ENCODE peak calls at places on chromosome 2, in four cellular contexts. U is HepG2, V is K562, H is GM12878. K is an unnamed sample.

GRCh38 chr2:187371221-187371620 is 76.8 kb downstream of the CALCRL start:
- DNase-seq in U (no peak), V (no peak), H (no peak), K (no peak)

GRCh38 chr2:73291093-73291460 is 2.3 kb downstream of the EGR4 start:
- DNase-seq in U (no peak), V (peak; percentile 73), H (no peak), K (peak; percentile 33)

GRCh38 chr2:6866239-6866745 is 585 bp upstream of the CMPK2 start:
- DNase-seq in U (peak; percentile 24), V (peak; percentile 72), H (peak; percentile 17), K (peak; percentile 60)

GRCh38 chr2:153391131-153391530 is 87.4 kb downstream of the RPRM start:
- DNase-seq in U (no peak), V (no peak), H (no peak), K (no peak)

GRCh38 chr2:239549711-239550265 is 149.0 kb upstream of the HDAC4 start:
- DNase-seq in U (no peak), V (no peak), H (no peak), K (no peak)

GRCh38 chr2:72895759-72896281 is 8.6 kb downstream of the SPR start:
- DNase-seq in U (no peak), V (no peak), H (no peak), K (no peak)

GRCh38 chr2:131641414-131642206 is 113.9 kb downstream of the CCDC74A start:
- DNase-seq in U (no peak), V (peak; percentile 78), H (no peak), K (no peak)

GRCh38 chr2:138948070-138948539 is 167.9 kb upstream of the NXPH2 start:
- DNase-seq in U (no peak), V (no peak), H (no peak), K (no peak)

GRCh38 chr2:31129835-31130561 is 8.2 kb downstream of the GALNT14 start:
- DNase-seq in U (no peak), V (no peak), H (no peak), K (peak; percentile 55)

GRCh38 chr2:167945660-167946366 is 301.6 kb downstream of the STK39 start:
- DNase-seq in U (no peak), V (peak; percentile 89), H (no peak), K (no peak)

GRCh38 chr2:104733544-104733943 is 120.4 kb upstream of the POU3F3 start:
- DNase-seq in U (peak; percentile 41), V (peak; percentile 60), H (no peak), K (peak; percentile 46)

GRCh38 chr2:236264256-236264655 is at the start of gene ASB18:
- DNase-seq in U (no peak), V (no peak), H (no peak), K (no peak)

GRCh38 chr2:2708575-2708974 is 377.5 kb upstream of the MYT1L start:
- DNase-seq in U (no peak), V (no peak), H (no peak), K (peak; percentile 58)

GRCh38 chr2:204545861-204546773 is 842 bp downstream of the PARD3B start:
- DNase-seq in U (no peak), V (no peak), H (no peak), K (no peak)

GRCh38 chr2:23632386-23632785 is 247.4 kb downstream of the KLHL29 start:
- DNase-seq in U (no peak), V (no peak), H (no peak), K (no peak)

GRCh38 chr2:96934831-96935545 is 51.4 kb downstream of the FAM178B start:
- DNase-seq in U (no peak), V (no peak), H (no peak), K (no peak)

GRCh38 chr2:175884673-175885393 is 117.2 kb downstream of the LNPK start:
- DNase-seq in U (no peak), V (no peak), H (no peak), K (no peak)

GRCh38 chr2:3762771-3763447 is 59.5 kb downstream of the DCDC2C start:
- DNase-seq in U (no peak), V (no peak), H (no peak), K (no peak)

GRCh38 chr2:6970976-6971480 is 53.8 kb downstream of the RNF144A start:
- DNase-seq in U (no peak), V (no peak), H (no peak), K (no peak)

GRCh38 chr2:225428360-225428759 is 28.9 kb downstream of the NYAP2 start:
- DNase-seq in U (no peak), V (no peak), H (no peak), K (no peak)

GRCh38 chr2:191857406-191857805 is 10.5 kb upstream of the CAVIN2 start:
- DNase-seq in U (no peak), V (no peak), H (no peak), K (no peak)

GRCh38 chr2:172339431-172340010 is 87.9 kb upstream of the ITGA6 start:
- DNase-seq in U (peak; percentile 89), V (no peak), H (no peak), K (no peak)

GRCh38 chr2:180604077-180604476 is 376.3 kb upstream of the UBE2E3 start:
- DNase-seq in U (peak; percentile 35), V (peak; percentile 6), H (no peak), K (no peak)

GRCh38 chr2:3200420-3200939 is 177.1 kb downstream of the EIPR1 start:
- DNase-seq in U (no peak), V (no peak), H (no peak), K (no peak)

GRCh38 chr2:65527451-65528240 is 95.2 kb upstream of the SPRED2 start:
- DNase-seq in U (peak; percentile 85), V (peak; percentile 87), H (no peak), K (no peak)

GRCh38 chr2:153455403-153455802 is 23.2 kb downstream of the RPRM start:
- DNase-seq in U (no peak), V (no peak), H (no peak), K (no peak)

GRCh38 chr2:19829672-19830071 is 72.1 kb downstream of the TTC32 start:
- DNase-seq in U (no peak), V (no peak), H (no peak), K (no peak)

GRCh38 chr2:157439792-157440186 is 4.1 kb downstream of the CYTIP start:
- DNase-seq in U (no peak), V (no peak), H (no peak), K (no peak)

GRCh38 chr2:96485350-96485749 is 19.8 kb downstream of the NEURL3 start:
- DNase-seq in U (no peak), V (no peak), H (no peak), K (no peak)

GRCh38 chr2:169107645-169108044 is 38.3 kb downstream of the DHRS9 start:
- DNase-seq in U (no peak), V (no peak), H (no peak), K (no peak)

GRCh38 chr2:233811732-233812131 is 33.6 kb downstream of the MROH2A start:
- DNase-seq in U (no peak), V (no peak), H (no peak), K (no peak)

GRCh38 chr2:220673475-220673874 is 898.6 kb downstream of the EPHA4 start:
- DNase-seq in U (no peak), V (no peak), H (no peak), K (no peak)

GRCh38 chr2:64017811-64018714 is 1.2 kb downstream of the VPS54 start:
- DNase-seq in U (no peak), V (peak; percentile 44), H (no peak), K (peak; percentile 41)

GRCh38 chr2:146806295-146807005 is 1038.4 kb upstream of the ACVR2A start:
- DNase-seq in U (no peak), V (no peak), H (no peak), K (no peak)

GRCh38 chr2:164456599-164456998 is 164.7 kb downstream of the GRB14 start:
- DNase-seq in U (no peak), V (no peak), H (no peak), K (peak; percentile 51)

GRCh38 chr2:127324635-127325034 is 30.7 kb upstream of the ERCC3 start:
- DNase-seq in U (peak; percentile 59), V (peak; percentile 54), H (no peak), K (peak; percentile 50)

GRCh38 chr2:212264227-212264626 is 274.4 kb downstream of the ERBB4 start:
- DNase-seq in U (no peak), V (no peak), H (no peak), K (no peak)

GRCh38 chr2:220106065-220106464 is 478.6 kb downstream of the SLC4A3 start:
- DNase-seq in U (no peak), V (no peak), H (no peak), K (no peak)

GRCh38 chr2:23803965-23804542 is 122.9 kb downstream of the ATAD2B start:
- DNase-seq in U (peak; percentile 28), V (peak; percentile 80), H (no peak), K (peak; percentile 34)

DNA sequence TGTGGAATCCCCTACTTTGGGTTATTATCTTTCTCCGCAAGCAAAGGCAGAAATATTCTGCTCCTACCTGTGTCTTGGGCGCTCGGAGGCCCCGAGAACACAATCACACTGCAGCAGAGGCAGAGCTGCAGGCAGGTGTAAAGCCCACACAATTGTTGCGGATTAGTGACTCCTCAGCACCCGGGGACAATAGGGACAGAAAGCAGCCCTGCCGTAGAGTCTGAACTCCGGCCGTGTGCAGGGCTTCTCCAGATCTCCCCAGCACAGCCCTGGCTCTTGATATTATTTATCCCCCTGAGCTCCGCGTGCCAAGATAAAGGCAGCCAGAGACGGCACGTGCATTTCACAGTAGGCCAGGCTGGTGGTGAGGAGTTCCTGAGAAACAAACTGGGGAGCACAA is 229.2 kb downstream of the EN1 start:
- DNase-seq in U (no peak), V (no peak), H (no peak), K (no peak)
- H3K27ac ChIP-seq in U (no peak overlapping the region), V (no peak overlapping the region), H (no peak overlapping the region), K (no peak overlapping the region)

DNA sequence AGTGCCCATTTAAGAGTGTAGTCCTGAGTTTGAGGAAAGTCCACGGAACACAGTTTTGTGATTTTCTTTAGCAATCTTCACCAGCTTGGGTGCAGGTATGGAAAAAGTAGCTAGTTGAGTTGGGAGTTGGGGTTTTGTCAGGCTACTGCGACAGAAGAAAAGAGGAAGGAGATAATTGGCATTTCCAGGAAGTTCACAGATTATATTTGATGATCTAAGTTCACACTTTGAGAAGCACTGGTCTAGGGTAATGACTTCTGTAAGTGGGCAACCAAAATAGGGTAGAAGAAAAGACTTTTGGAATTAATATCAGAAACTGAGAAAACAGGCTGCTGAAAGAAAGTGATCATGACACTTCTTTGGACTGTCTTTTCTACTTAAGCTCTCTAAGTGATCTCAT is 52.1 kb downstream of the VIL1 start:
- DNase-seq in U (no peak), V (no peak), H (no peak), K (no peak)
- TF ChIP-seq YY1 in U (no peak), V (no peak), H (no peak), K (no peak)

GRCh38 chr2:134782792-134783191 is 55.6 kb upstream of the ACMSD start:
- DNase-seq in U (peak; percentile 73), V (no peak), H (no peak), K (peak; percentile 55)
- TF ChIP-seq SMC3 in U (peak; percentile 85), V (no peak), H (no peak), K (peak; percentile 29)

DNA sequence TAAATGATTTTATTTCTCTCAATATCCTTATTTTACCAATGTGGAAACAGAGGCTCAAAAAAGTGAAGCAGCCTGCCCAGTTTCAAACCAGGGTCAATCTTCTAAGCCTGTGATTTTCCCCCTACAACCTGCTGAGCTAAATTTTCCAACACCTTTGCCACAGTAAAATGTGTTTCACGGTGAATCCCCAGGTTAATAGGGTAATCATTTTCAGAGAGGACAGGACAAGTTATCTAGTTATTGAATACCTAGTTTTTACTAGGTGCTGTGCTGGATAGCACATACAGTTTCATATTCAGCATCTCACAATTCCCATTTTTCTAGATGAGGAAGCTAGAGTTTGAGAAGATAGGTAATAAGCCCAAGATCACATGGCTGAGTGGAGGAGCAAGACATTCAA is 236.6 kb downstream of the PTH2R start:
- DNase-seq in U (no peak), V (no peak), H (no peak), K (no peak)
- H3K27ac ChIP-seq in U (no peak overlapping the region), V (no peak overlapping the region), H (no peak overlapping the region), K (no peak overlapping the region)